ENCODE peak calls at places on chromosome 1, in eight cellular contexts. One of them, this sample, is unnamed.

GRCh38 chr1:29851666-29852065 is 615.3 kb downstream of the PTPRU start:
- DNase-seq in astrocyte of the cerebellum: no peak
- DNase-seq in tibial artery: no peak
- DNase-seq in heart right ventricle: no peak
- DNase-seq in AG10803: no peak
- DNase-seq in tibial nerve: no peak
- DNase-seq in IMR-90: no peak
- DNase-seq in right lobe of liver: no peak
- DNase-seq in this sample: no peak

GRCh38 chr1:172893146-172893841 is 157.4 kb downstream of the TNFSF18 start:
- DNase-seq in AG10803: no peak
- DNase-seq in IMR-90: no peak
- DNase-seq in astrocyte of the cerebellum: no peak
- DNase-seq in heart right ventricle: peak; percentile 59
- DNase-seq in right lobe of liver: no peak
- DNase-seq in tibial nerve: no peak
- DNase-seq in tibial artery: no peak
- DNase-seq in this sample: no peak

GRCh38 chr1:92711473-92712165 is 73.3 kb downstream of the EVI5 start:
- DNase-seq in tibial nerve: no peak
- DNase-seq in IMR-90: no peak
- DNase-seq in heart right ventricle: no peak
- DNase-seq in astrocyte of the cerebellum: no peak
- DNase-seq in AG10803: no peak
- DNase-seq in right lobe of liver: no peak
- DNase-seq in tibial artery: no peak
- DNase-seq in this sample: peak; percentile 25

GRCh38 chr1:226862900-226863299 is 7.5 kb upstream of the PSEN2 start:
- DNase-seq in IMR-90: peak; percentile 73
- DNase-seq in right lobe of liver: no peak
- DNase-seq in tibial artery: no peak
- DNase-seq in tibial nerve: no peak
- DNase-seq in astrocyte of the cerebellum: peak; percentile 46
- DNase-seq in heart right ventricle: no peak
- DNase-seq in AG10803: peak; percentile 58
- DNase-seq in this sample: peak; percentile 36

GRCh38 chr1:201894343-201895119 is 5.8 kb downstream of the SHISA4 start:
- DNase-seq in astrocyte of the cerebellum: no peak
- DNase-seq in tibial artery: no peak
- DNase-seq in AG10803: no peak
- DNase-seq in heart right ventricle: no peak
- DNase-seq in IMR-90: peak; percentile 35
- DNase-seq in right lobe of liver: no peak
- DNase-seq in tibial nerve: no peak
- DNase-seq in this sample: no peak

GRCh38 chr1:83998205-83998598 is 730 bp downstream of the TTLL7 start:
- DNase-seq in heart right ventricle: no peak
- DNase-seq in IMR-90: peak; percentile 6
- DNase-seq in tibial nerve: no peak
- DNase-seq in astrocyte of the cerebellum: no peak
- DNase-seq in right lobe of liver: no peak
- DNase-seq in tibial artery: no peak
- DNase-seq in AG10803: peak; percentile 22
- DNase-seq in this sample: no peak

GRCh38 chr1:151838491-151839412 is 868 bp downstream of the C2CD4D start:
- DNase-seq in right lobe of liver: no peak
- DNase-seq in heart right ventricle: no peak
- DNase-seq in IMR-90: no peak
- DNase-seq in tibial artery: no peak
- DNase-seq in astrocyte of the cerebellum: no peak
- DNase-seq in tibial nerve: no peak
- DNase-seq in AG10803: no peak
- DNase-seq in this sample: no peak

GRCh38 chr1:60911980-60912692 is 170.2 kb upstream of the NFIA start:
- DNase-seq in IMR-90: no peak
- DNase-seq in tibial nerve: no peak
- DNase-seq in right lobe of liver: no peak
- DNase-seq in AG10803: no peak
- DNase-seq in tibial artery: no peak
- DNase-seq in astrocyte of the cerebellum: no peak
- DNase-seq in heart right ventricle: peak; percentile 51
- DNase-seq in this sample: no peak

GRCh38 chr1:42950146-42950480 is 8.6 kb downstream of the SLC2A1 start:
- DNase-seq in tibial artery: no peak
- DNase-seq in tibial nerve: no peak
- DNase-seq in IMR-90: peak; percentile 81
- DNase-seq in astrocyte of the cerebellum: peak; percentile 71
- DNase-seq in right lobe of liver: no peak
- DNase-seq in heart right ventricle: no peak
- DNase-seq in AG10803: peak; percentile 77
- DNase-seq in this sample: no peak

GRCh38 chr1:59738591-59739015 is 76.1 kb upstream of the HOOK1 start:
- DNase-seq in tibial nerve: no peak
- DNase-seq in IMR-90: peak; percentile 75
- DNase-seq in astrocyte of the cerebellum: peak; percentile 90
- DNase-seq in heart right ventricle: no peak
- DNase-seq in right lobe of liver: no peak
- DNase-seq in tibial artery: no peak
- DNase-seq in AG10803: peak; percentile 90
- DNase-seq in this sample: peak; percentile 80

GRCh38 chr1:222370911-222371717 is 176.8 kb downstream of the HHIPL2 start:
- DNase-seq in tibial nerve: no peak
- DNase-seq in heart right ventricle: no peak
- DNase-seq in IMR-90: peak; percentile 99
- DNase-seq in astrocyte of the cerebellum: peak; percentile 95
- DNase-seq in right lobe of liver: no peak
- DNase-seq in AG10803: peak; percentile 97
- DNase-seq in tibial artery: no peak
- DNase-seq in this sample: peak; percentile 65

GRCh38 chr1:186188004-186188539 is 187.0 kb downstream of the TPR start:
- DNase-seq in AG10803: peak; percentile 77
- DNase-seq in heart right ventricle: no peak
- DNase-seq in tibial nerve: no peak
- DNase-seq in tibial artery: no peak
- DNase-seq in IMR-90: peak; percentile 94
- DNase-seq in right lobe of liver: no peak
- DNase-seq in astrocyte of the cerebellum: peak; percentile 40
- DNase-seq in this sample: peak; percentile 52

GRCh38 chr1:184801503-184801902 is 46.8 kb upstream of the EDEM3 start:
- DNase-seq in IMR-90: peak; percentile 83
- DNase-seq in tibial nerve: peak; percentile 61
- DNase-seq in heart right ventricle: no peak
- DNase-seq in tibial artery: no peak
- DNase-seq in AG10803: peak; percentile 86
- DNase-seq in astrocyte of the cerebellum: peak; percentile 22
- DNase-seq in right lobe of liver: peak; percentile 50
- DNase-seq in this sample: peak; percentile 71

GRCh38 chr1:54518489-54518888 is 29.5 kb upstream of the ACOT11 start:
- DNase-seq in astrocyte of the cerebellum: no peak
- DNase-seq in IMR-90: no peak
- DNase-seq in AG10803: no peak
- DNase-seq in heart right ventricle: no peak
- DNase-seq in tibial nerve: no peak
- DNase-seq in tibial artery: no peak
- DNase-seq in right lobe of liver: no peak
- DNase-seq in this sample: no peak

GRCh38 chr1:62337785-62338631 is 18.8 kb upstream of the KANK4 start:
- DNase-seq in astrocyte of the cerebellum: no peak
- DNase-seq in tibial artery: no peak
- DNase-seq in AG10803: no peak
- DNase-seq in right lobe of liver: no peak
- DNase-seq in heart right ventricle: no peak
- DNase-seq in tibial nerve: no peak
- DNase-seq in IMR-90: no peak
- DNase-seq in this sample: no peak

GRCh38 chr1:29249170-29249691 is 12.9 kb downstream of the PTPRU start:
- DNase-seq in tibial artery: no peak
- DNase-seq in right lobe of liver: no peak
- DNase-seq in IMR-90: peak; percentile 40
- DNase-seq in tibial nerve: no peak
- DNase-seq in astrocyte of the cerebellum: no peak
- DNase-seq in heart right ventricle: no peak
- DNase-seq in AG10803: peak; percentile 38
- DNase-seq in this sample: peak; percentile 35

GRCh38 chr1:34186741-34187494 is 10.2 kb downstream of the C1orf94 start:
- DNase-seq in heart right ventricle: no peak
- DNase-seq in astrocyte of the cerebellum: no peak
- DNase-seq in IMR-90: no peak
- DNase-seq in tibial artery: no peak
- DNase-seq in tibial nerve: no peak
- DNase-seq in right lobe of liver: no peak
- DNase-seq in AG10803: no peak
- DNase-seq in this sample: no peak

GRCh38 chr1:90993245-90993644 is 28.6 kb downstream of the ZNF644 start:
- DNase-seq in heart right ventricle: no peak
- DNase-seq in tibial nerve: no peak
- DNase-seq in tibial artery: no peak
- DNase-seq in astrocyte of the cerebellum: no peak
- DNase-seq in AG10803: no peak
- DNase-seq in right lobe of liver: no peak
- DNase-seq in IMR-90: no peak
- DNase-seq in this sample: peak; percentile 11

GRCh38 chr1:53644909-53645689 is 93.9 kb downstream of the GLIS1 start:
- DNase-seq in AG10803: no peak
- DNase-seq in right lobe of liver: no peak
- DNase-seq in tibial nerve: no peak
- DNase-seq in heart right ventricle: no peak
- DNase-seq in astrocyte of the cerebellum: no peak
- DNase-seq in IMR-90: peak; percentile 23
- DNase-seq in tibial artery: peak; percentile 28
- DNase-seq in this sample: no peak

GRCh38 chr1:100597069-100597741 is 59.3 kb downstream of the GPR88 start:
- DNase-seq in heart right ventricle: no peak
- DNase-seq in tibial artery: no peak
- DNase-seq in tibial nerve: no peak
- DNase-seq in astrocyte of the cerebellum: peak; percentile 31
- DNase-seq in AG10803: peak; percentile 87
- DNase-seq in right lobe of liver: no peak
- DNase-seq in IMR-90: peak; percentile 90
- DNase-seq in this sample: peak; percentile 66

GRCh38 chr1:14737561-14738094 is 139.1 kb downstream of the KAZN start:
- DNase-seq in IMR-90: no peak
- DNase-seq in AG10803: no peak
- DNase-seq in astrocyte of the cerebellum: no peak
- DNase-seq in tibial nerve: no peak
- DNase-seq in tibial artery: no peak
- DNase-seq in heart right ventricle: no peak
- DNase-seq in right lobe of liver: no peak
- DNase-seq in this sample: no peak

GRCh38 chr1:208997726-208998312 is 585.7 kb upstream of the CAMK1G start:
- DNase-seq in tibial artery: no peak
- DNase-seq in heart right ventricle: no peak
- DNase-seq in right lobe of liver: no peak
- DNase-seq in AG10803: peak; percentile 31
- DNase-seq in tibial nerve: no peak
- DNase-seq in IMR-90: no peak
- DNase-seq in astrocyte of the cerebellum: no peak
- DNase-seq in this sample: peak; percentile 10

DNA sequence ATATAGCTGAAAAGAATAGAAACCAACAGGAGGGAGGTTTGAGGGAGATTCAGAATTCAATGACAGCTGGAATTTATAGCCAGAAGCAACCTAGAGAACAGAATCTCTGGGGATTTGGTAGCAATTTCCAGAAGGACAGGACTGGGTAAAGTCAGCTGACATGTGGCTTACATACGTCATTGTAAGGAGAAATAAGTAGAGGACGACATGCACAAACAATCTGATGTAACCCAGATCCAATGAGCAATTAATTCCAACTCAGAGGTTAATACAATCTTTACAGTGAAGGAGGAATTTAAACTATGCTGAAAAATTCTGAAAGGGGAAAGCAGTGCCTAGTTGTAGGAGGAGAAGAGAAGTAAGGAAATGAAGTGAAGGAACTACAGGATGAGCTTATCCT is 383.9 kb downstream of the PTBP2 start:
- DNase-seq in astrocyte of the cerebellum: no peak
- DNase-seq in AG10803: peak; percentile 64
- DNase-seq in tibial nerve: no peak
- DNase-seq in right lobe of liver: no peak
- DNase-seq in tibial artery: no peak
- DNase-seq in heart right ventricle: no peak
- DNase-seq in IMR-90: peak; percentile 15
- DNase-seq in this sample: peak; percentile 42
- TF ChIP-seq CTCF in astrocyte of the cerebellum: no peak
- TF ChIP-seq CTCF in AG10803: no peak
- TF ChIP-seq CTCF in tibial nerve: no peak
- TF ChIP-seq CTCF in right lobe of liver: no peak
- TF ChIP-seq CTCF in tibial artery: no peak
- TF ChIP-seq CTCF in heart right ventricle: no peak
- TF ChIP-seq CTCF in IMR-90: no peak
- TF ChIP-seq CTCF in this sample: no peak

GRCh38 chr1:86396503-86396900 is 379 bp upstream of the ODF2L start:
- DNase-seq in astrocyte of the cerebellum: no peak
- DNase-seq in right lobe of liver: no peak
- DNase-seq in heart right ventricle: no peak
- DNase-seq in AG10803: no peak
- DNase-seq in tibial artery: no peak
- DNase-seq in tibial nerve: no peak
- DNase-seq in IMR-90: no peak
- DNase-seq in this sample: no peak
- H3K4me3 ChIP-seq in astrocyte of the cerebellum: peak overlapping the region; percentile 89
- H3K4me3 ChIP-seq in right lobe of liver: peak overlapping the region; percentile 77
- H3K4me3 ChIP-seq in heart right ventricle: peak overlapping the region; percentile 91
- H3K4me3 ChIP-seq in AG10803: peak overlapping the region; percentile 89
- H3K4me3 ChIP-seq in tibial artery: peak overlapping the region; percentile 67
- H3K4me3 ChIP-seq in tibial nerve: peak overlapping the region; percentile 95
- H3K4me3 ChIP-seq in IMR-90: peak overlapping the region; percentile 84
- H3K4me3 ChIP-seq in this sample: peak overlapping the region; percentile 95

GRCh38 chr1:233394860-233395717 is 67.6 kb downstream of the MAP3K21 start:
- DNase-seq in astrocyte of the cerebellum: peak; percentile 50
- DNase-seq in right lobe of liver: no peak
- DNase-seq in AG10803: peak; percentile 58
- DNase-seq in IMR-90: peak; percentile 50
- DNase-seq in tibial artery: no peak
- DNase-seq in heart right ventricle: no peak
- DNase-seq in tibial nerve: no peak
- DNase-seq in this sample: peak; percentile 56
- TF ChIP-seq CTCF in astrocyte of the cerebellum: peak; percentile 83
- TF ChIP-seq CTCF in right lobe of liver: peak; percentile 80
- TF ChIP-seq CTCF in AG10803: peak; percentile 92
- TF ChIP-seq CTCF in IMR-90: peak; percentile 73
- TF ChIP-seq CTCF in tibial artery: peak; percentile 42
- TF ChIP-seq CTCF in heart right ventricle: peak; percentile 67
- TF ChIP-seq CTCF in tibial nerve: peak; percentile 64
- TF ChIP-seq CTCF in this sample: peak; percentile 83

DNA sequence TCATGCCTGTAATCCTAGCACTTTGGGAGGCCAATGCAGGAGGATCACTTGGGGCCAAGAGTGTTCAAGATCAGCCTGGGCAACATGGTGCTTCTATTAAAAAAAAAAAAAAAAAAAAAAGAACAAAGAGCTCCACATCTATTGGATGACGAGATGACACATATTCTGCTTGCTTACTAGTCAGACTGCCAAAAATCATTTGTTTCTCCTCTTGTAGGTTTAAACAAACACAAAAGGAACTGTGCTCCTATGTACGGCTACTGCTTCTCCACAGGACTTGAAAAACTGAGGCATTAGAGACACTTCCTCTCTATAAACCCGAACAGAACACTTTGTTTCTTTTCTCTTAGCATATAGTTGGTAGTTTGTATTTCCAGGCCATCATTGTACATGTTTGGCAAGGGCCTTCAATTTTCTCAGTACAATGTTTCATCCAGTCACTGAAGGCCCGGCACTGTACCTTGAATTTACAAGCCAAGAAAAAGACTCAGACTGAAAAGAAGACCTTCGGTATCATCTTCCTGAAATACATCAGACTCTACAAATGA is 6.0 kb downstream of the TRIT1 start:
- DNase-seq in heart right ventricle: no peak
- DNase-seq in tibial artery: no peak
- DNase-seq in AG10803: no peak
- DNase-seq in right lobe of liver: no peak
- DNase-seq in tibial nerve: no peak
- DNase-seq in IMR-90: no peak
- DNase-seq in astrocyte of the cerebellum: no peak
- DNase-seq in this sample: no peak
- H3K4me3 ChIP-seq in heart right ventricle: no peak overlapping the region
- H3K4me3 ChIP-seq in tibial artery: no peak overlapping the region
- H3K4me3 ChIP-seq in AG10803: no peak overlapping the region
- H3K4me3 ChIP-seq in right lobe of liver: no peak overlapping the region
- H3K4me3 ChIP-seq in tibial nerve: no peak overlapping the region
- H3K4me3 ChIP-seq in IMR-90: no peak overlapping the region
- H3K4me3 ChIP-seq in astrocyte of the cerebellum: no peak overlapping the region
- H3K4me3 ChIP-seq in this sample: no peak overlapping the region